ENCODE peak calls at places on chromosomes 11 and 22, in eight cellular contexts. M is HFF-Myc; A is GM18507; O is uterus; S is lower leg skin; B is kidney tubule cell; U is stimulated activated naive CD8-positive, alpha-beta T cell treated with anti-CD3 and anti-CD28 coated beads, Interleukin-15, Interleukin-2, amounts not matched to agents 100 U/mL and 50 U/mL, for 24 hours; K is ACHN. V is an unnamed sample.

GRCh38 chr11:90587896-90588295 is 365.0 kb upstream of the CHORDC1 start:
- DNase-seq in A (no peak), M (no peak), S (no peak), K (no peak), U (no peak), O (no peak), B (no peak), V (no peak)

GRCh38 chr11:12485328-12485727 is 108.0 kb downstream of the PARVA start:
- DNase-seq in U (no peak), K (peak; percentile 10), B (no peak), S (no peak), O (no peak), M (no peak), A (no peak), V (no peak)

GRCh38 chr11:73189723-73190556 is 28.1 kb upstream of the P2RY2 start:
- DNase-seq in B (no peak), O (no peak), K (no peak), A (no peak), U (no peak), S (no peak), M (no peak), V (no peak)

GRCh38 chr11:2518112-2518982 is 73.5 kb downstream of the KCNQ1 start:
- DNase-seq in A (no peak), B (no peak), M (no peak), K (no peak), O (peak; percentile 11), S (peak; percentile 7), U (no peak), V (no peak)

GRCh38 chr22:29936186-29936585 is 53.2 kb downstream of the MTMR3 start:
- DNase-seq in B (peak; percentile 60), U (no peak), O (no peak), K (no peak), A (no peak), M (no peak), S (no peak), V (no peak)

GRCh38 chr11:63609536-63609935 is 4.7 kb downstream of the PLAAT3 start:
- DNase-seq in U (no peak), S (no peak), K (no peak), M (no peak), A (no peak), B (peak; percentile 36), O (no peak), V (no peak)

GRCh38 chr22:27474112-27474571 is 327.4 kb downstream of the MN1 start:
- DNase-seq in U (no peak), K (peak; percentile 70), M (no peak), S (no peak), A (no peak), B (peak; percentile 93), O (no peak), V (no peak)

GRCh38 chr11:125110996-125111340 is 458 bp downstream of the TMEM218 start:
- DNase-seq in M (no peak), K (peak; percentile 8), B (no peak), U (peak; percentile 14), O (no peak), A (no peak), S (no peak), V (peak; percentile 91)

GRCh38 chr11:19018901-19019300 is 41.6 kb downstream of the MRGPRX2 start:
- DNase-seq in A (no peak), O (no peak), U (no peak), S (no peak), M (no peak), B (peak; percentile 39), K (peak; percentile 4), V (no peak)

GRCh38 chr11:17740649-17741235 is 6.2 kb downstream of the KCNC1 start:
- DNase-seq in M (no peak), S (no peak), K (no peak), A (no peak), B (no peak), U (no peak), O (no peak), V (no peak)

GRCh38 chr11:10925149-10925926 is 67.5 kb upstream of the ZBED5 start:
- DNase-seq in A (no peak), K (no peak), S (peak; percentile 13), O (no peak), M (no peak), B (peak; percentile 26), U (no peak), V (peak; percentile 16)

GRCh38 chr22:23243006-23243573 is 62.8 kb downstream of the BCR start:
- DNase-seq in A (no peak), S (no peak), U (peak; percentile 71), M (no peak), O (no peak), B (no peak), K (no peak), V (no peak)

GRCh38 chr11:114604179-114604813 is 8.7 kb upstream of the NXPE4 start:
- DNase-seq in A (no peak), S (peak; percentile 2), O (no peak), U (no peak), M (no peak), K (no peak), B (no peak), V (no peak)

GRCh38 chr11:112582366-112582765 is 321.7 kb upstream of the PLET1 start:
- DNase-seq in B (no peak), U (no peak), K (no peak), M (no peak), A (no peak), S (no peak), O (no peak), V (no peak)

GRCh38 chr11:46485852-46486443 is 94.4 kb upstream of the CHRM4 start:
- DNase-seq in U (no peak), A (no peak), S (no peak), O (no peak), M (no peak), K (no peak), B (peak; percentile 23), V (no peak)

GRCh38 chr22:29216873-29217666 is 11.4 kb downstream of the EMID1 start:
- DNase-seq in K (no peak), S (no peak), A (no peak), U (no peak), O (peak; percentile 16), B (peak; percentile 6), M (no peak), V (no peak)

GRCh38 chr11:80532633-80533232 is 1091.9 kb upstream of the TENM4 start:
- DNase-seq in B (no peak), U (no peak), M (no peak), A (no peak), S (no peak), O (no peak), K (no peak), V (no peak)

GRCh38 chr11:78397398-78397797 is 20.2 kb downstream of the GAB2 start:
- DNase-seq in K (no peak), U (no peak), O (no peak), S (no peak), B (no peak), M (no peak), A (no peak), V (no peak)

GRCh38 chr11:110169738-110170137 is 76.5 kb downstream of the ZC3H12C start:
- DNase-seq in U (no peak), O (no peak), B (no peak), A (no peak), M (no peak), S (no peak), K (no peak), V (peak; percentile 60)